ENCODE peak calls at places on chromosomes 16 and 17, in seven cellular contexts. C, Q, S, D, I, F and M are unnamed samples.

GRCh38 chr17:4786111-4786491 is at the start of gene VMO1:
- DNase-seq in I (no peak), F (peak; percentile 69), C (no peak), Q (peak; percentile 7), S (no peak), D (no peak), M (no peak)

GRCh38 chr16:85735946-85736345 is 14.9 kb downstream of the C16orf74 start:
- DNase-seq in C (no peak), Q (no peak), D (no peak), F (no peak), I (no peak), S (no peak), M (no peak)

GRCh38 chr16:84851192-84852127 is 31.7 kb downstream of the CRISPLD2 start:
- DNase-seq in C (no peak), F (peak; percentile 83), S (peak; percentile 37), D (no peak), I (peak; percentile 81), Q (peak; percentile 97), M (no peak)

GRCh38 chr16:86156155-86156554 is 257.2 kb downstream of the IRF8 start:
- DNase-seq in F (no peak), D (no peak), Q (no peak), S (no peak), I (no peak), C (no peak), M (no peak)

GRCh38 chr17:78486228-78486802 is 90.9 kb downstream of the DNAH17 start:
- DNase-seq in F (no peak), I (no peak), Q (no peak), S (no peak), C (no peak), D (no peak), M (no peak)

GRCh38 chr17:77423589-77424451 is 283.1 kb downstream of the SEC14L1 start:
- DNase-seq in F (peak; percentile 97), I (peak; percentile 69), C (no peak), S (peak; percentile 83), Q (peak; percentile 87), D (no peak), M (no peak)

GRCh38 chr17:52255347-52255746 is 96.8 kb upstream of the CA10 start:
- DNase-seq in C (no peak), F (no peak), I (no peak), D (no peak), Q (no peak), S (no peak), M (no peak)

GRCh38 chr17:58755577-58756245 is at the start of gene PPM1E:
- DNase-seq in C (peak; percentile 76), F (peak; percentile 63), I (no peak), S (peak; percentile 33), Q (peak; percentile 38), D (no peak), M (peak; percentile 69)